ENCODE peak calls at places on chromosomes 4 and X, in ten cellular contexts. One of them, this sample, is unnamed.
A peak's percentile ranks its signal among the peaks of the same experiment; 100 is the strongest.

GRCh38 chr4:16663722-16664121 is 234.7 kb downstream of the LDB2 start:
- DNase-seq in hypothalamus: no peak
- DNase-seq in PC-9: no peak
- DNase-seq in right atrium auricular region: no peak
- DNase-seq in A172: no peak
- DNase-seq in NCI-H2081: no peak
- DNase-seq in HEK293T: no peak
- DNase-seq in kidney epithelial cell: no peak
- DNase-seq in germinal center: no peak
- DNase-seq in NCI-H345: no peak
- DNase-seq in this sample: no peak

GRCh38 chr4:98908703-98909262 is 20.1 kb downstream of the EIF4E start:
- DNase-seq in germinal center: no peak
- DNase-seq in right atrium auricular region: no peak
- DNase-seq in hypothalamus: no peak
- DNase-seq in HEK293T: no peak
- DNase-seq in NCI-H2081: peak; percentile 10
- DNase-seq in PC-9: no peak
- DNase-seq in A172: no peak
- DNase-seq in kidney epithelial cell: no peak
- DNase-seq in NCI-H345: no peak
- DNase-seq in this sample: no peak

GRCh38 chr4:146246381-146246780 is 32.0 kb downstream of the REELD1 start:
- DNase-seq in right atrium auricular region: no peak
- DNase-seq in hypothalamus: no peak
- DNase-seq in NCI-H345: no peak
- DNase-seq in PC-9: no peak
- DNase-seq in A172: no peak
- DNase-seq in NCI-H2081: no peak
- DNase-seq in HEK293T: no peak
- DNase-seq in germinal center: no peak
- DNase-seq in kidney epithelial cell: no peak
- DNase-seq in this sample: no peak

GRCh38 chr4:20159516-20159915 is 92.2 kb upstream of the SLIT2 start:
- DNase-seq in kidney epithelial cell: no peak
- DNase-seq in NCI-H2081: no peak
- DNase-seq in hypothalamus: no peak
- DNase-seq in A172: no peak
- DNase-seq in HEK293T: no peak
- DNase-seq in NCI-H345: no peak
- DNase-seq in germinal center: no peak
- DNase-seq in right atrium auricular region: no peak
- DNase-seq in PC-9: no peak
- DNase-seq in this sample: no peak

GRCh38 chrX:134013092-134013497 is 27.7 kb upstream of the GPC3 start:
- DNase-seq in kidney epithelial cell: no peak
- DNase-seq in HEK293T: no peak
- DNase-seq in NCI-H2081: no peak
- DNase-seq in hypothalamus: no peak
- DNase-seq in right atrium auricular region: no peak
- DNase-seq in A172: no peak
- DNase-seq in germinal center: no peak
- DNase-seq in NCI-H345: no peak
- DNase-seq in PC-9: no peak
- DNase-seq in this sample: no peak

GRCh38 chr4:93834371-93835066 is 6.0 kb downstream of the ATOH1 start:
- DNase-seq in NCI-H2081: no peak
- DNase-seq in right atrium auricular region: no peak
- DNase-seq in A172: no peak
- DNase-seq in kidney epithelial cell: no peak
- DNase-seq in hypothalamus: no peak
- DNase-seq in PC-9: no peak
- DNase-seq in NCI-H345: no peak
- DNase-seq in HEK293T: no peak
- DNase-seq in germinal center: no peak
- DNase-seq in this sample: no peak

GRCh38 chr4:165489786-165490185 is 111.0 kb downstream of the CPE start:
- DNase-seq in hypothalamus: no peak
- DNase-seq in NCI-H345: no peak
- DNase-seq in A172: no peak
- DNase-seq in PC-9: no peak
- DNase-seq in NCI-H2081: peak; percentile 77
- DNase-seq in germinal center: no peak
- DNase-seq in kidney epithelial cell: no peak
- DNase-seq in HEK293T: no peak
- DNase-seq in right atrium auricular region: no peak
- DNase-seq in this sample: no peak

GRCh38 chr4:8737601-8738279 is 133.9 kb downstream of the HMX1 start:
- DNase-seq in PC-9: no peak
- DNase-seq in HEK293T: no peak
- DNase-seq in NCI-H2081: no peak
- DNase-seq in NCI-H345: no peak
- DNase-seq in hypothalamus: no peak
- DNase-seq in germinal center: no peak
- DNase-seq in A172: no peak
- DNase-seq in right atrium auricular region: peak; percentile 40
- DNase-seq in kidney epithelial cell: no peak
- DNase-seq in this sample: no peak

GRCh38 chr4:56209767-56210166 is 177.5 kb downstream of the AASDH start:
- DNase-seq in A172: no peak
- DNase-seq in NCI-H2081: no peak
- DNase-seq in NCI-H345: no peak
- DNase-seq in right atrium auricular region: no peak
- DNase-seq in kidney epithelial cell: no peak
- DNase-seq in HEK293T: no peak
- DNase-seq in germinal center: no peak
- DNase-seq in PC-9: no peak
- DNase-seq in hypothalamus: no peak
- DNase-seq in this sample: no peak

GRCh38 chrX:78652971-78653822 is 5.9 kb downstream of the RTL3 start:
- DNase-seq in HEK293T: no peak
- DNase-seq in kidney epithelial cell: peak; percentile 71
- DNase-seq in germinal center: no peak
- DNase-seq in A172: peak; percentile 82
- DNase-seq in NCI-H2081: no peak
- DNase-seq in right atrium auricular region: no peak
- DNase-seq in hypothalamus: no peak
- DNase-seq in PC-9: peak; percentile 40
- DNase-seq in NCI-H345: no peak
- DNase-seq in this sample: no peak

GRCh38 chrX:30741545-30741944 is 88.3 kb downstream of the GK start:
- DNase-seq in NCI-H2081: no peak
- DNase-seq in HEK293T: no peak
- DNase-seq in NCI-H345: no peak
- DNase-seq in A172: no peak
- DNase-seq in PC-9: no peak
- DNase-seq in kidney epithelial cell: no peak
- DNase-seq in right atrium auricular region: no peak
- DNase-seq in germinal center: no peak
- DNase-seq in hypothalamus: no peak
- DNase-seq in this sample: no peak

GRCh38 chr4:168848977-168849687 is 160.9 kb downstream of the CBR4 start:
- DNase-seq in germinal center: no peak
- DNase-seq in NCI-H345: no peak
- DNase-seq in kidney epithelial cell: no peak
- DNase-seq in PC-9: no peak
- DNase-seq in A172: peak; percentile 44
- DNase-seq in NCI-H2081: no peak
- DNase-seq in right atrium auricular region: no peak
- DNase-seq in HEK293T: peak; percentile 20
- DNase-seq in hypothalamus: no peak
- DNase-seq in this sample: no peak

GRCh38 chr4:134216436-134216835 is 14.8 kb upstream of the PABPC4L start:
- DNase-seq in PC-9: no peak
- DNase-seq in HEK293T: no peak
- DNase-seq in germinal center: no peak
- DNase-seq in NCI-H2081: no peak
- DNase-seq in NCI-H345: no peak
- DNase-seq in hypothalamus: no peak
- DNase-seq in right atrium auricular region: no peak
- DNase-seq in kidney epithelial cell: peak; percentile 34
- DNase-seq in A172: peak; percentile 85
- DNase-seq in this sample: no peak

GRCh38 chr4:168995537-168996295 is 14.3 kb downstream of the CBR4 start:
- DNase-seq in NCI-H345: no peak
- DNase-seq in germinal center: no peak
- DNase-seq in right atrium auricular region: no peak
- DNase-seq in NCI-H2081: no peak
- DNase-seq in hypothalamus: no peak
- DNase-seq in PC-9: no peak
- DNase-seq in HEK293T: no peak
- DNase-seq in kidney epithelial cell: no peak
- DNase-seq in A172: no peak
- DNase-seq in this sample: no peak

GRCh38 chr4:150283689-150284088 is 205.4 kb downstream of the DCLK2 start:
- DNase-seq in germinal center: no peak
- DNase-seq in NCI-H345: no peak
- DNase-seq in hypothalamus: no peak
- DNase-seq in NCI-H2081: no peak
- DNase-seq in PC-9: no peak
- DNase-seq in right atrium auricular region: no peak
- DNase-seq in A172: peak; percentile 81
- DNase-seq in kidney epithelial cell: no peak
- DNase-seq in HEK293T: no peak
- DNase-seq in this sample: no peak

GRCh38 chr4:174855043-174855442 is 26.0 kb upstream of the GLRA3 start:
- DNase-seq in germinal center: no peak
- DNase-seq in NCI-H345: no peak
- DNase-seq in HEK293T: no peak
- DNase-seq in kidney epithelial cell: no peak
- DNase-seq in right atrium auricular region: no peak
- DNase-seq in A172: no peak
- DNase-seq in PC-9: no peak
- DNase-seq in hypothalamus: no peak
- DNase-seq in NCI-H2081: no peak
- DNase-seq in this sample: no peak

GRCh38 chrX:15616531-15616930 is 15.8 kb upstream of the ACE2 start:
- DNase-seq in right atrium auricular region: no peak
- DNase-seq in NCI-H2081: no peak
- DNase-seq in HEK293T: no peak
- DNase-seq in hypothalamus: no peak
- DNase-seq in kidney epithelial cell: no peak
- DNase-seq in NCI-H345: no peak
- DNase-seq in germinal center: no peak
- DNase-seq in PC-9: no peak
- DNase-seq in A172: no peak
- DNase-seq in this sample: no peak

GRCh38 chr4:147194604-147195003 is 248.9 kb upstream of the TTC29 start:
- DNase-seq in NCI-H2081: no peak
- DNase-seq in HEK293T: no peak
- DNase-seq in right atrium auricular region: no peak
- DNase-seq in A172: no peak
- DNase-seq in PC-9: no peak
- DNase-seq in germinal center: no peak
- DNase-seq in NCI-H345: no peak
- DNase-seq in hypothalamus: no peak
- DNase-seq in kidney epithelial cell: no peak
- DNase-seq in this sample: no peak

GRCh38 chrX:1300449-1300848 is 31.8 kb downstream of the CSF2RA start:
- DNase-seq in PC-9: no peak
- DNase-seq in A172: no peak
- DNase-seq in NCI-H2081: no peak
- DNase-seq in NCI-H345: no peak
- DNase-seq in kidney epithelial cell: no peak
- DNase-seq in right atrium auricular region: no peak
- DNase-seq in hypothalamus: no peak
- DNase-seq in HEK293T: no peak
- DNase-seq in germinal center: no peak
- DNase-seq in this sample: no peak

GRCh38 chr4:153997506-153997905 is 208.6 kb upstream of the SFRP2 start:
- DNase-seq in NCI-H345: no peak
- DNase-seq in A172: no peak
- DNase-seq in PC-9: no peak
- DNase-seq in kidney epithelial cell: no peak
- DNase-seq in right atrium auricular region: no peak
- DNase-seq in NCI-H2081: no peak
- DNase-seq in HEK293T: no peak
- DNase-seq in germinal center: no peak
- DNase-seq in hypothalamus: no peak
- DNase-seq in this sample: no peak

GRCh38 chrX:15204130-15204751 is 65.6 kb downstream of the ASB9 start:
- DNase-seq in hypothalamus: no peak
- DNase-seq in A172: no peak
- DNase-seq in kidney epithelial cell: no peak
- DNase-seq in germinal center: no peak
- DNase-seq in HEK293T: no peak
- DNase-seq in NCI-H2081: no peak
- DNase-seq in PC-9: no peak
- DNase-seq in NCI-H345: peak; percentile 57
- DNase-seq in right atrium auricular region: no peak
- DNase-seq in this sample: no peak

GRCh38 chr4:76611611-76612010 is 176.6 kb downstream of the SHROOM3 start:
- DNase-seq in NCI-H2081: no peak
- DNase-seq in kidney epithelial cell: no peak
- DNase-seq in A172: no peak
- DNase-seq in germinal center: no peak
- DNase-seq in PC-9: no peak
- DNase-seq in HEK293T: no peak
- DNase-seq in NCI-H345: no peak
- DNase-seq in right atrium auricular region: no peak
- DNase-seq in hypothalamus: no peak
- DNase-seq in this sample: no peak

GRCh38 chr4:25970691-25971427 is 56.8 kb downstream of the SMIM20 start:
- DNase-seq in hypothalamus: no peak
- DNase-seq in NCI-H345: no peak
- DNase-seq in germinal center: no peak
- DNase-seq in HEK293T: no peak
- DNase-seq in NCI-H2081: no peak
- DNase-seq in kidney epithelial cell: no peak
- DNase-seq in right atrium auricular region: no peak
- DNase-seq in A172: no peak
- DNase-seq in PC-9: no peak
- DNase-seq in this sample: no peak

GRCh38 chr4:3865986-3866812 is 100.0 kb downstream of the ADRA2C start:
- DNase-seq in kidney epithelial cell: no peak
- DNase-seq in HEK293T: no peak
- DNase-seq in NCI-H345: no peak
- DNase-seq in germinal center: no peak
- DNase-seq in right atrium auricular region: no peak
- DNase-seq in A172: no peak
- DNase-seq in NCI-H2081: no peak
- DNase-seq in PC-9: no peak
- DNase-seq in hypothalamus: no peak
- DNase-seq in this sample: no peak

GRCh38 chrX:16594490-16594889 is 55.5 kb upstream of the S100G start:
- DNase-seq in PC-9: no peak
- DNase-seq in right atrium auricular region: no peak
- DNase-seq in hypothalamus: no peak
- DNase-seq in kidney epithelial cell: no peak
- DNase-seq in germinal center: no peak
- DNase-seq in HEK293T: no peak
- DNase-seq in NCI-H345: no peak
- DNase-seq in A172: no peak
- DNase-seq in NCI-H2081: peak; percentile 37
- DNase-seq in this sample: no peak

GRCh38 chrX:104253567-104254441 is 929 bp downstream of the ESX1 start:
- DNase-seq in HEK293T: peak; percentile 45
- DNase-seq in right atrium auricular region: no peak
- DNase-seq in PC-9: no peak
- DNase-seq in NCI-H345: no peak
- DNase-seq in NCI-H2081: no peak
- DNase-seq in germinal center: no peak
- DNase-seq in A172: no peak
- DNase-seq in hypothalamus: no peak
- DNase-seq in kidney epithelial cell: no peak
- DNase-seq in this sample: no peak

GRCh38 chr4:177128306-177128705 is 181.4 kb upstream of the NEIL3 start:
- DNase-seq in germinal center: no peak
- DNase-seq in NCI-H2081: no peak
- DNase-seq in right atrium auricular region: no peak
- DNase-seq in NCI-H345: no peak
- DNase-seq in PC-9: peak; percentile 57
- DNase-seq in A172: no peak
- DNase-seq in HEK293T: no peak
- DNase-seq in kidney epithelial cell: no peak
- DNase-seq in hypothalamus: no peak
- DNase-seq in this sample: no peak

GRCh38 chr4:126738926-126739325 is 893.8 kb upstream of the INTU start:
- DNase-seq in PC-9: no peak
- DNase-seq in A172: no peak
- DNase-seq in kidney epithelial cell: no peak
- DNase-seq in germinal center: no peak
- DNase-seq in NCI-H2081: no peak
- DNase-seq in NCI-H345: no peak
- DNase-seq in right atrium auricular region: no peak
- DNase-seq in hypothalamus: no peak
- DNase-seq in HEK293T: no peak
- DNase-seq in this sample: no peak